ENCODE peak calls at places on chromosomes 13 and 19, in ten cellular contexts. E is AG09309; B is stimulated activated CD4-positive, alpha-beta T cell treated with anti-CD3 and anti-CD28 coated beads, Interleukin-15, amount 100 ng/mL, for 1 hour; Z is DMS153; Y is HCEC 1CT; R is pulmonary artery endothelial cell; O is endothelial cell; L is nucleus accumbens; S is Daoy; X is T-helper 17 cell. M is an unnamed sample.
A peak's percentile ranks its signal among the peaks of the same experiment; 100 is the strongest.

GRCh38 chr13:57624565-57625435 is 6.7 kb upstream of the PCDH17 start:
- DNase-seq in E (no peak), S (no peak), Y (peak; percentile 15), Z (peak; percentile 58), B (no peak), R (no peak), X (no peak), O (peak; percentile 63), L (no peak), M (no peak)

GRCh38 chr19:7658219-7658686 is 10.6 kb upstream of the RETN start:
- DNase-seq in O (no peak), E (no peak), R (no peak), B (no peak), Y (no peak), X (no peak), Z (no peak), L (no peak), S (peak; percentile 28), M (no peak)

GRCh38 chr19:3102239-3103140 is 8.3 kb downstream of the GNA11 start:
- DNase-seq in R (no peak), B (no peak), Z (no peak), X (no peak), E (no peak), L (no peak), O (no peak), S (no peak), Y (no peak), M (no peak)

GRCh38 chr13:99093997-99094396 is 106.7 kb upstream of the UBAC2 start:
- DNase-seq in Y (no peak), L (no peak), O (no peak), R (no peak), E (no peak), B (no peak), S (no peak), Z (no peak), X (no peak), M (no peak)

GRCh38 chr19:56839665-56840451 is 668 bp downstream of the PEG3 start:
- DNase-seq in Z (no peak), Y (no peak), L (peak; percentile 99), X (no peak), S (peak; percentile 88), R (peak; percentile 32), E (no peak), O (no peak), B (no peak), M (peak; percentile 23)

GRCh38 chr19:55870736-55871135 is 34.4 kb downstream of the NLRP4 start:
- DNase-seq in S (no peak), R (no peak), E (no peak), Z (no peak), B (no peak), X (no peak), O (no peak), L (no peak), Y (no peak), M (no peak)

GRCh38 chr13:41944229-41944628 is 16.7 kb downstream of the VWA8 start:
- DNase-seq in Z (no peak), O (no peak), S (no peak), R (no peak), L (no peak), X (no peak), Y (no peak), E (no peak), B (no peak), M (no peak)

GRCh38 chr19:42370667-42371066 is 19.4 kb downstream of the CNFN start:
- DNase-seq in X (no peak), B (no peak), Y (no peak), O (no peak), Z (no peak), S (no peak), R (no peak), L (no peak), E (no peak), M (no peak)

GRCh38 chr19:46848389-46848788 is 2.3 kb downstream of the AP2S1 start:
- DNase-seq in B (no peak), E (no peak), Z (no peak), S (no peak), X (no peak), R (no peak), Y (no peak), O (no peak), L (no peak), M (no peak)

GRCh38 chr13:66618702-66619101 is 611.4 kb downstream of the PCDH9 start:
- DNase-seq in O (no peak), L (no peak), B (no peak), R (peak; percentile 10), X (no peak), Z (peak; percentile 12), S (no peak), E (no peak), Y (peak; percentile 58), M (peak; percentile 28)

GRCh38 chr19:4376991-4377781 is 23.2 kb downstream of the SH3GL1 start:
- DNase-seq in E (no peak), S (peak; percentile 57), B (no peak), O (no peak), Y (no peak), Z (no peak), L (no peak), R (no peak), X (no peak), M (no peak)